ENCODE peak calls at places on chromosome 5, in seven cellular contexts. R is central memory CD4-positive, alpha-beta T cell; M is NCI-H2029; C is ELR; A is non-pigmented ciliary epithelial cell; J is NCI-H1092 treated with DMSO at 0.1 percent for 48 hours; Y is NT2/D1. L is an unnamed sample.

GRCh38 chr5:153515269-153515668 is 24.8 kb downstream of the GRIA1 start:
- DNase-seq in Y (no peak), C (peak), R (no peak), J (no peak), A (peak), M (no peak), L (no peak)

GRCh38 chr5:96817496-96817895 is 9.8 kb upstream of the ERAP1 start:
- DNase-seq in J (no peak), A (no peak), M (no peak), C (no peak), R (no peak), Y (no peak), L (no peak)

GRCh38 chr5:149141957-149142851 is 911 bp downstream of the ABLIM3 start:
- DNase-seq in M (no peak), C (peak), J (peak), Y (no peak), R (no peak), A (no peak), L (peak)

GRCh38 chr5:172872997-172873491 is 39.0 kb downstream of the ERGIC1 start:
- DNase-seq in M (no peak), A (no peak), R (no peak), Y (no peak), C (no peak), J (no peak), L (peak)

GRCh38 chr5:95609711-95610110 is 10.2 kb upstream of the GPR150 start:
- DNase-seq in M (no peak), R (no peak), J (no peak), C (no peak), A (no peak), Y (no peak), L (no peak)

GRCh38 chr5:154624341-154624740 is 130.8 kb upstream of the LARP1 start:
- DNase-seq in J (no peak), Y (no peak), M (no peak), A (no peak), R (no peak), C (no peak), L (no peak)

GRCh38 chr5:140114341-140115185 is 654 bp downstream of the PURA start:
- DNase-seq in A (no peak), R (peak), M (peak), C (peak), Y (no peak), J (peak), L (peak)

GRCh38 chr5:96016216-96016615 is 54.6 kb upstream of the ELL2 start:
- DNase-seq in Y (no peak), R (no peak), J (no peak), A (no peak), M (no peak), C (no peak), L (no peak)

GRCh38 chr5:156391139-156391538 is 64.2 kb downstream of the SGCD start:
- DNase-seq in M (no peak), J (no peak), Y (no peak), R (no peak), C (no peak), A (no peak), L (no peak)

GRCh38 chr5:72503888-72504491 is 3.2 kb downstream of the ZNF366 start:
- DNase-seq in Y (no peak), M (no peak), C (peak), R (no peak), J (no peak), A (no peak), L (no peak)

GRCh38 chr5:133526368-133526767 is 86.0 kb downstream of the FSTL4 start:
- DNase-seq in Y (no peak), C (no peak), R (no peak), J (no peak), A (no peak), M (no peak), L (no peak)

GRCh38 chr5:149274964-149275363 is 3.3 kb downstream of the AFAP1L1 start:
- DNase-seq in C (peak), J (no peak), M (no peak), Y (no peak), R (no peak), A (no peak), L (no peak)

GRCh38 chr5:137078171-137078665 is 420.9 kb downstream of the SPOCK1 start:
- DNase-seq in A (peak), J (peak), C (peak), Y (no peak), M (peak), R (no peak), L (no peak)